ENCODE peak calls at places on chromosome 1, in eight cellular contexts. Y is fibroblast of lung; I is AG04450; C is RWPE1; E is dorsolateral prefrontal cortex; F is CD8-positive, alpha-beta T cell; M is transverse colon; Z is uterus. L is an unnamed sample.
A peak's percentile ranks its signal among the peaks of the same experiment; 100 is the strongest.

GRCh38 chr1:154178856-154179811 is 12.8 kb downstream of the TPM3 start:
- DNase-seq in Y (no peak), I (no peak), C (no peak), E (no peak), F (no peak), M (peak; percentile 49), Z (no peak), L (no peak)

GRCh38 chr1:214106375-214106774 is 118.6 kb downstream of the PROX1 start:
- DNase-seq in Y (no peak), I (no peak), C (no peak), E (no peak), F (no peak), M (no peak), Z (no peak), L (no peak)

GRCh38 chr1:50109647-50110075 is 941 bp downstream of the ELAVL4 start:
- DNase-seq in Y (peak; percentile 2), I (no peak), C (no peak), E (no peak), F (no peak), M (no peak), Z (no peak), L (no peak)

GRCh38 chr1:94209425-94209824 is 28.0 kb downstream of the ARHGAP29 start:
- DNase-seq in Y (peak; percentile 44), I (no peak), C (peak; percentile 57), E (no peak), F (no peak), M (no peak), Z (no peak), L (peak; percentile 42)

GRCh38 chr1:34013136-34013535 is 149.3 kb downstream of the HMGB4 start:
- DNase-seq in Y (no peak), I (no peak), C (no peak), E (no peak), F (no peak), M (no peak), Z (no peak), L (no peak)

GRCh38 chr1:232226197-232226681 is 403.7 kb downstream of the SIPA1L2 start:
- DNase-seq in Y (peak; percentile 81), I (peak; percentile 20), C (peak; percentile 48), E (no peak), F (no peak), M (no peak), Z (no peak), L (peak; percentile 48)

GRCh38 chr1:158124034-158124433 is 56.7 kb upstream of the CD1D start:
- DNase-seq in Y (peak; percentile 50), I (no peak), C (peak; percentile 84), E (no peak), F (no peak), M (no peak), Z (no peak), L (no peak)

GRCh38 chr1:43436371-43436770 is 17.4 kb downstream of the HYI start:
- DNase-seq in Y (no peak), I (no peak), C (no peak), E (no peak), F (no peak), M (no peak), Z (no peak), L (no peak)

GRCh38 chr1:76571248-76571647 is 296.0 kb upstream of the ST6GALNAC5 start:
- DNase-seq in Y (no peak), I (no peak), C (no peak), E (no peak), F (no peak), M (no peak), Z (no peak), L (no peak)

GRCh38 chr1:245488346-245489110 is 333.7 kb downstream of the KIF26B start:
- DNase-seq in Y (no peak), I (no peak), C (no peak), E (no peak), F (no peak), M (no peak), Z (no peak), L (no peak)

GRCh38 chr1:4963251-4963650 is 308.8 kb downstream of the AJAP1 start:
- DNase-seq in Y (peak; percentile 57), I (no peak), C (peak; percentile 79), E (no peak), F (no peak), M (no peak), Z (no peak), L (peak; percentile 74)

GRCh38 chr1:170545476-170545875 is 13.5 kb downstream of the GORAB start:
- DNase-seq in Y (peak; percentile 92), I (peak; percentile 45), C (peak; percentile 12), E (no peak), F (no peak), M (no peak), Z (no peak), L (peak; percentile 16)

GRCh38 chr1:117612517-117613248 is 6.8 kb downstream of the TENT5C start:
- DNase-seq in Y (peak; percentile 90), I (peak; percentile 58), C (peak; percentile 20), E (no peak), F (no peak), M (no peak), Z (peak; percentile 25), L (peak; percentile 52)

GRCh38 chr1:10621906-10622305 is 147.2 kb downstream of the PEX14 start:
- DNase-seq in Y (no peak), I (no peak), C (no peak), E (peak; percentile 18), F (no peak), M (no peak), Z (no peak), L (no peak)

GRCh38 chr1:26598890-26599289 is 69.3 kb downstream of the RPS6KA1 start:
- DNase-seq in Y (no peak), I (no peak), C (no peak), E (no peak), F (no peak), M (no peak), Z (no peak), L (no peak)

GRCh38 chr1:209652121-209652742 is at the start of gene LAMB3:
- DNase-seq in Y (no peak), I (no peak), C (peak; percentile 95), E (no peak), F (no peak), M (peak; percentile 93), Z (no peak), L (no peak)

GRCh38 chr1:165592945-165593823 is 37.9 kb upstream of the MGST3 start:
- DNase-seq in Y (peak; percentile 44), I (peak; percentile 63), C (peak; percentile 50), E (no peak), F (peak; percentile 58), M (peak; percentile 76), Z (peak; percentile 66), L (peak; percentile 84)

GRCh38 chr1:82073659-82074058 is 272.9 kb downstream of the ADGRL2 start:
- DNase-seq in Y (no peak), I (no peak), C (no peak), E (no peak), F (no peak), M (no peak), Z (no peak), L (no peak)

GRCh38 chr1:113849072-113849471 is 22.4 kb downstream of the PTPN22 start:
- DNase-seq in Y (no peak), I (no peak), C (no peak), E (no peak), F (no peak), M (no peak), Z (no peak), L (no peak)

GRCh38 chr1:79551321-79551720 is 544.8 kb upstream of the ADGRL4 start:
- DNase-seq in Y (peak; percentile 44), I (peak; percentile 18), C (no peak), E (no peak), F (no peak), M (no peak), Z (no peak), L (no peak)

GRCh38 chr1:167805041-167805556 is 83.3 kb downstream of the MPZL1 start:
- DNase-seq in Y (no peak), I (no peak), C (no peak), E (no peak), F (no peak), M (no peak), Z (no peak), L (no peak)

GRCh38 chr1:95281781-95282495 is 47.9 kb downstream of the RWDD3 start:
- DNase-seq in Y (no peak), I (no peak), C (no peak), E (no peak), F (no peak), M (no peak), Z (no peak), L (no peak)
- TF ChIP-seq CTCF in Y (no peak), I (no peak), C (no peak), E (no peak), F (no peak), M (no peak), Z (no peak), L (no peak)

DNA sequence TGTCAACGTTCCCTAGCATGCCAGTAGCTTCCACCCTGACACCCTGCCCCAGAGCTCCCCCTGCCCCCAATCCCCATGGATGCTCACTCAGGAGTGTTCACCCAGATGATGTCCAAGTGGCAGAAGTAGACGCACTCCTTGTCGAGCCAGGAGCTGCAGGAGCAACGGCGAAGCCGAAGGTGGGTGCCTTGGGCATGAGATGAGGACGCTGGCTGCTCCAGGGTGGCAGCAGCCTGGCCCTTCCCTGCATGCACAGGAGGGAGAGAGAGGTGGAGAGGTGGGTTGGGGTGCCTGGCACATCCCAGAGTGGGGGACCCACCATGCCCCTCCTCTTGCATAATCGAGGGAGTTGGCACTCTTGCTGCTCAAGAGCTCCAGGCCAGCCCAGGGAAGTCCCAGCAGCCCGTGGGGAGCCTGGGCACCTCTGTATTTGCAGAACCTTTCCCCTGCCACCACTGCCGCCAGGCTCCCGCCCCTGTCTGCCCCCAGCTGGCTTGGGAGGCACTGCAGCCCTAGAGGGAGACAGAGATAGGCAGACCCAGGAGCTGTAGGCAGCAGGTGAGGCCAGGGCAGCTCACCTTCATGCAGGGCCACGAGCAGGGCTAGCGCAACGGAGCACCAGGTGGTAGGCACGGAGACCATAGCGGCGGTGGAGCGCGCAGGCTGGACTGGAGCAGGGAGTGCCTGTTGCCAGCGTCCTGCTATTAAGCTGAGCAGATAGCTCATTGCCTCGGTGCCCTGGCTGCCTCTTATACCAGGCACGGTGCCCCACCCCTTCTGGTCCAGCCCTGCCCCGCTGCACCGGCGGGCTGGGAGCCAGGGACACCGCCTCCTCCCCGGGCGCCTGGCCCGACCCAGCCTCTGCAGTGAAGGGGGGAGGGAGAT is at the start of gene EDN2:
- DNase-seq in Y (no peak), I (no peak), C (peak; percentile 75), E (no peak), F (no peak), M (peak; percentile 89), Z (peak; percentile 49), L (no peak)
- H3K27ac ChIP-seq in Y (no peak within 1 kb of the TSS), I (peak within 1 kb of the TSS; percentile 39), C (peak within 1 kb of the TSS; percentile 99), E (no peak within 1 kb of the TSS), F (no peak within 1 kb of the TSS), M (peak within 1 kb of the TSS; percentile 50), Z (peak within 1 kb of the TSS; percentile 62), L (no peak within 1 kb of the TSS)

GRCh38 chr1:17755120-17755519 is at the start of gene ACTL8:
- DNase-seq in Y (no peak), I (no peak), C (no peak), E (no peak), F (no peak), M (no peak), Z (no peak), L (no peak)
- TF ChIP-seq CTCF in Y (peak; percentile 14), I (peak; percentile 23), C (peak; percentile 15), E (no peak), F (no peak), M (no peak), Z (no peak), L (peak; percentile 50)

DNA sequence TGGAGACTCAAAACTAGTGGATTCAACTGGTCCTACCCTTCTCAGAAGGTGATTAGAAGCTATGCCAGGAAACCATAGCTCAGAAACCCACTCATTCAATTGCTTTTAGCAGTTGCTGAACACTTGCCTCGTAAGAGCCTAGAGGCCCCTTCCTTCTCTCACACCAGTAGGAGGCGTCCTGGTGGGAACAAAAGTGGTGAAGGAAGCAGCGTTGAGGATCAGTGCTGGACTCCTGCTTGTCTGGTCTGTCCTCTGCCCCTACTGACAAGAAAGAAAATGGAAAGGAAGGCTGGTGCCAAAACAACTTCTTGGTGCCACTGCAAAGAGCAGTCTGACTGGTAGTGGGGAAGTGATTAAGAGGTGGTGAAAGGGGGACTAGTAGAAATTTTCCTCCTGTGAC is 269.7 kb downstream of the LMO4 start:
- DNase-seq in Y (no peak), I (no peak), C (no peak), E (no peak), F (no peak), M (no peak), Z (no peak), L (no peak)
- H3K27ac ChIP-seq in Y (no peak overlapping the region), I (no peak overlapping the region), C (no peak overlapping the region), E (no peak overlapping the region), F (no peak overlapping the region), M (no peak overlapping the region), Z (no peak overlapping the region), L (no peak overlapping the region)

L was measured in brain microvascular endothelial cell.